ENCODE peak calls at places on chromosomes 4 and X, in eight cellular contexts. J, E, L, O, Y, A, G and D are unnamed samples. For H3K36me3, the result is how much of the 10 kb centered on the place peaks cover.

GRCh38 chr4:141390527-141391046 is 169.9 kb downstream of the ZNF330 start:
- DNase-seq in G (peak), L (no peak), O (no peak), J (no peak), A (no peak), Y (no peak), E (no peak), D (no peak)

GRCh38 chr4:54066718-54067129 is 2.3 kb upstream of the CHIC2 start:
- DNase-seq in G (no peak), Y (no peak), J (no peak), E (no peak), A (no peak), O (no peak), L (no peak), D (no peak)

GRCh38 chr4:78056265-78057129 is 626 bp upstream of the FRAS1 start:
- DNase-seq in A (peak), O (peak), L (peak), E (peak), G (peak), Y (peak), J (peak), D (no peak)

GRCh38 chr4:84914686-84915395 is 51.6 kb downstream of the WDFY3 start:
- DNase-seq in A (no peak), O (peak), L (no peak), E (no peak), Y (no peak), J (no peak), G (no peak), D (no peak)

GRCh38 chr4:10033191-10033881 is 12.0 kb upstream of the SLC2A9 start:
- DNase-seq in O (peak), Y (no peak), J (peak), G (no peak), A (no peak), E (no peak), L (peak), D (no peak)

GRCh38 chr4:38456096-38456495 is 207.9 kb upstream of the KLF3 start:
- DNase-seq in E (no peak), O (no peak), J (no peak), A (no peak), Y (no peak), G (no peak), L (no peak), D (no peak)

GRCh38 chrX:7067266-7067665 is 80.2 kb upstream of the STS start:
- DNase-seq in Y (no peak), G (no peak), O (no peak), A (no peak), E (no peak), L (no peak), J (no peak), D (no peak)

GRCh38 chr4:53376900-53377299 is 541 bp upstream of the FIP1L1 start:
- DNase-seq in L (no peak), J (no peak), G (no peak), E (no peak), A (no peak), Y (no peak), O (peak), D (peak)

GRCh38 chr4:179200681-179201080 is 1758.4 kb upstream of the AGA start:
- DNase-seq in G (no peak), J (no peak), E (no peak), A (no peak), Y (no peak), O (no peak), L (no peak), D (no peak)

GRCh38 chr4:53004497-53005148 is 142.5 kb downstream of the RASL11B start:
- DNase-seq in A (no peak), O (no peak), Y (no peak), J (no peak), G (no peak), L (no peak), E (no peak), D (no peak)

GRCh38 chr4:169239236-169239905 is 31.4 kb downstream of the SH3RF1 start:
- DNase-seq in O (no peak), E (no peak), J (no peak), G (no peak), A (no peak), L (no peak), Y (no peak), D (no peak)

GRCh38 chr4:152896819-152897218 is 39.3 kb upstream of the FHDC1 start:
- DNase-seq in O (peak), E (no peak), Y (no peak), G (no peak), L (no peak), J (no peak), A (no peak), D (no peak)

GRCh38 chr4:178173771-178174170 is 731.5 kb upstream of the AGA start:
- DNase-seq in G (no peak), E (no peak), L (no peak), J (no peak), A (no peak), O (no peak), Y (no peak), D (no peak)

GRCh38 chrX:41317487-41318208 is 16.3 kb upstream of the DDX3X start:
- DNase-seq in J (no peak), E (no peak), L (no peak), Y (no peak), A (no peak), O (peak), G (no peak), D (no peak)

GRCh38 chr4:130335417-130336194 is 1239.7 kb downstream of the C4orf33 start:
- DNase-seq in O (no peak), G (no peak), A (no peak), E (no peak), L (no peak), Y (no peak), J (no peak), D (no peak)

GRCh38 chrX:133985164-133986007 is at the start of gene GPC3:
- DNase-seq in J (peak), L (no peak), O (peak), G (peak), Y (no peak), E (peak), A (peak), D (peak)

GRCh38 chr4:8738471-8738931 is 133.1 kb downstream of the HMX1 start:
- DNase-seq in E (no peak), O (no peak), J (no peak), L (no peak), G (no peak), Y (peak), A (no peak), D (no peak)

GRCh38 chrX:28665778-28666177 is 78.5 kb downstream of the IL1RAPL1 start:
- DNase-seq in G (no peak), A (no peak), L (no peak), O (no peak), J (no peak), Y (no peak), E (no peak), D (no peak)

GRCh38 chr4:158169516-158169915 is 3.3 kb downstream of the GASK1B start:
- DNase-seq in E (no peak), L (no peak), A (no peak), J (no peak), Y (no peak), O (peak), G (peak), D (no peak)

GRCh38 chrX:38943120-38943519 is 141.9 kb downstream of the MID1IP1 start:
- DNase-seq in Y (no peak), A (no peak), G (no peak), L (no peak), J (no peak), O (no peak), E (no peak), D (no peak)

GRCh38 chrX:39602226-39602625 is 495.5 kb downstream of the BCOR start:
- DNase-seq in Y (no peak), E (no peak), G (no peak), O (no peak), L (no peak), J (no peak), A (no peak), D (no peak)

GRCh38 chr4:178681871-178682270 is 1239.6 kb upstream of the AGA start:
- DNase-seq in Y (no peak), O (no peak), L (no peak), J (no peak), A (no peak), G (no peak), E (no peak), D (no peak)

GRCh38 chr4:105122334-105122733 is 24.3 kb upstream of the TET2 start:
- DNase-seq in J (no peak), O (peak), Y (no peak), L (peak), G (peak), A (no peak), E (no peak), D (no peak)

GRCh38 chr4:40212674-40213504 is 16.1 kb downstream of the RHOH start:
- DNase-seq in E (no peak), L (no peak), G (no peak), A (no peak), O (no peak), Y (no peak), J (no peak), D (no peak)

GRCh38 chr4:13267091-13267490 is 217.0 kb downstream of the RAB28 start:
- DNase-seq in G (no peak), J (no peak), L (no peak), O (no peak), A (no peak), E (no peak), Y (no peak), D (no peak)

GRCh38 chr4:74206088-74206826 is 48.3 kb downstream of the MTHFD2L start:
- DNase-seq in E (peak), J (no peak), L (no peak), Y (no peak), O (peak), A (no peak), G (no peak), D (no peak)

GRCh38 chr4:20487852-20488251 is 212.4 kb upstream of the PACRGL start:
- DNase-seq in A (no peak), G (no peak), J (no peak), E (no peak), O (no peak), L (peak), Y (no peak), D (no peak)

GRCh38 chr4:38396091-38396490 is 267.9 kb upstream of the KLF3 start:
- DNase-seq in J (no peak), O (no peak), L (no peak), G (no peak), E (no peak), A (no peak), Y (no peak), D (no peak)

GRCh38 chr4:98720871-98721480 is 62.6 kb upstream of the TSPAN5 start:
- DNase-seq in E (no peak), J (no peak), A (no peak), L (peak), O (no peak), Y (no peak), G (peak), D (no peak)

GRCh38 chr4:186724048-186724860 is 598 bp upstream of the FAT1 start:
- DNase-seq in L (peak), A (peak), Y (peak), J (no peak), E (peak), G (peak), O (peak), D (no peak)

GRCh38 chr4:152087335-152087734 is 326.5 kb upstream of the GATB start:
- DNase-seq in Y (no peak), L (no peak), J (no peak), E (no peak), A (no peak), O (no peak), G (no peak), D (no peak)

GRCh38 chr4:73872331-73873108 is 3.3 kb downstream of the CXCL1 start:
- DNase-seq in L (peak), G (no peak), Y (no peak), A (no peak), J (no peak), O (peak), E (no peak), D (no peak)

GRCh38 chr4:171629737-171630136 is 183.5 kb upstream of the GALNTL6 start:
- DNase-seq in Y (no peak), L (peak), G (no peak), E (no peak), A (no peak), O (no peak), J (no peak), D (no peak)

GRCh38 chr4:35125995-35126712 is 1118.2 kb downstream of the ARAP2 start:
- DNase-seq in A (no peak), J (no peak), O (no peak), Y (no peak), E (peak), G (no peak), L (no peak), D (no peak)

GRCh38 chrX:65871671-65872311 is 168.1 kb downstream of the VSIG4 start:
- DNase-seq in L (peak), A (no peak), E (no peak), Y (no peak), O (peak), G (peak), J (peak), D (no peak)

GRCh38 chrX:111035256-111035655 is 60.7 kb upstream of the PAK3 start:
- DNase-seq in A (no peak), L (no peak), Y (no peak), E (no peak), J (no peak), O (no peak), G (no peak), D (no peak)

GRCh38 chr4:121674696-121675095 is 22.1 kb downstream of the ANXA5 start:
- DNase-seq in A (no peak), E (no peak), O (no peak), Y (no peak), J (no peak), L (no peak), G (no peak), D (no peak)

GRCh38 chr4:121676388-121677075 is 20.2 kb downstream of the ANXA5 start:
- DNase-seq in Y (no peak), O (no peak), L (no peak), J (no peak), A (no peak), G (no peak), E (no peak), D (no peak)

GRCh38 chr4:121674191-121674590 is 22.6 kb downstream of the ANXA5 start:
- DNase-seq in G (no peak), O (no peak), Y (no peak), L (no peak), J (no peak), A (no peak), E (no peak), D (no peak)

GRCh38 chr4:121677524-121677923 is 19.3 kb downstream of the ANXA5 start:
- DNase-seq in L (no peak), G (no peak), J (no peak), E (no peak), A (no peak), O (no peak), Y (no peak), D (no peak)

GRCh38 chr4:121675715-121676114 is 21.1 kb downstream of the ANXA5 start:
- DNase-seq in E (no peak), G (no peak), A (no peak), O (peak), L (no peak), J (no peak), Y (no peak), D (no peak)
- H3K36me3 ChIP-seq in E (under half), G (half or more), A (under half), O (under half), L (half or more), J (half or more), Y (half or more), D (under half)

GRCh38 chr4:143554728-143555597 is 41.5 kb downstream of the SMARCA5 start:
- DNase-seq in O (no peak), J (no peak), E (no peak), G (no peak), Y (no peak), A (no peak), L (no peak), D (no peak)
- H3K36me3 ChIP-seq in O (under half), J (under half), E (under half), G (under half), Y (under half), A (under half), L (under half), D (under half)

GRCh38 chr4:1928356-1929235 is 57.4 kb downstream of the NSD2 start:
- DNase-seq in G (no peak), E (no peak), Y (no peak), A (no peak), O (no peak), J (no peak), L (no peak), D (no peak)
- H3K36me3 ChIP-seq in G (under half), E (under half), Y (under half), A (under half), O (under half), J (half or more), L (under half), D (under half)

DNA sequence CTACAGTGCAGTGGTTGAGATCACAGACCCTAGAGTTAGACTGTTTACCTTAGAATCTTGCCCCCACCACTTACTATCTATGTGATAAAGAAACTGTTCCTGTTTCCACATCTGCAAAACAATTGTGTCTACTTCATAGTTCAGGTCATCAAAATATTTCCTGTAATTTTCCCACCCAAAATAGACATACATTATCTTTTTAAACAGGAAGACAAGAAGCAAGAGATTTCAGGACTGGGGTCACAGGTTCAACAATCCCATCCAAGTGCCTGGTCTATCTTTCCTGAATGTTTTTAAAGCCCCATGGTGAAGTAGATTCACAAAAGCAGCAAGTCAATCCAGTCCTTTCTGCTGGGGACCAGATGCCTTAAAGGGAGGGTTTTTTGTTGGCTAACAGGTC is 41.8 kb upstream of the CT47C1 start:
- DNase-seq in E (no peak), A (no peak), L (no peak), J (no peak), O (no peak), G (no peak), Y (no peak), D (no peak)
- H3K36me3 ChIP-seq in E (under half), A (under half), L (under half), J (under half), O (under half), G (under half), Y (under half), D (under half)

DNA sequence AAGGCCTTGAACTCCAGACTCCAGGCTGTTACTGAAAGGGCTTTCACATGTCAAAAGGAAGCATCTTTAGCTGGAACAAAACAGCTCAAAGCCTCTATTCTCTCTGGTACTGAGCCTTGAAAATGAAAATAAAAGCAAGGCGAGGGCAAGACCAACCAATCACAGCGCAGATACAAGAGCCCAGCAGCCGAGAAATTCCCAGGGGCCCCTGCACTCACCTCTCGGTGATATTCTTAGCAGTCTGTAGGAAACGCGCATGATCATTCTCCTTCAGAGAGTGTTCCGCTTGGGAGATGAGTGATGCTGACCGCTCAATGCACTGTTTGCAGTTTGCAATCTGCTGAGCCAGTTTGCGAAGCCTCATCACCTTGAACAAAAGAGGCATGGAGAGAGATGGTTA is 138.1 kb downstream of the MID1 start:
- DNase-seq in Y (no peak), O (peak), L (no peak), A (no peak), J (no peak), G (no peak), E (no peak), D (no peak)
- H3K36me3 ChIP-seq in Y (under half), O (under half), L (under half), A (under half), J (under half), G (under half), E (under half), D (under half)

GRCh38 chr4:24529555-24529954 is 54.8 kb downstream of the DHX15 start:
- DNase-seq in E (no peak), L (no peak), J (no peak), G (peak), A (no peak), Y (no peak), O (no peak), D (no peak)
- H3K36me3 ChIP-seq in E (under half), L (half or more), J (half or more), G (half or more), A (under half), Y (half or more), O (half or more), D (under half)